ENCODE peak calls at places on chromosomes 2 and 18, in eight cellular contexts. One of them, this sample, is unnamed.

GRCh38 chr2:37619230-37619956 is 52.0 kb downstream of the CDC42EP3 start:
- DNase-seq in hepatocyte: no peak
- DNase-seq in kidney: no peak
- DNase-seq in cardiac fibroblast: no peak
- DNase-seq in neural progenitor cell: no peak
- DNase-seq in AG09309: no peak
- DNase-seq in OCI-LY7: no peak
- DNase-seq in IMR-90: no peak
- DNase-seq in this sample: no peak

GRCh38 chr2:172102858-172103359 is at the start of gene DLX2:
- DNase-seq in IMR-90: peak
- DNase-seq in OCI-LY7: peak
- DNase-seq in cardiac fibroblast: peak
- DNase-seq in kidney: peak
- DNase-seq in AG09309: no peak
- DNase-seq in hepatocyte: peak
- DNase-seq in neural progenitor cell: peak
- DNase-seq in this sample: peak

GRCh38 chr2:115374981-115375380 is 932.5 kb downstream of the DPP10 start:
- DNase-seq in hepatocyte: no peak
- DNase-seq in cardiac fibroblast: no peak
- DNase-seq in AG09309: no peak
- DNase-seq in kidney: no peak
- DNase-seq in OCI-LY7: no peak
- DNase-seq in neural progenitor cell: no peak
- DNase-seq in IMR-90: no peak
- DNase-seq in this sample: no peak

GRCh38 chr2:9391961-9392695 is 31.2 kb downstream of the ITGB1BP1 start:
- DNase-seq in kidney: no peak
- DNase-seq in OCI-LY7: no peak
- DNase-seq in neural progenitor cell: no peak
- DNase-seq in hepatocyte: no peak
- DNase-seq in cardiac fibroblast: no peak
- DNase-seq in IMR-90: no peak
- DNase-seq in AG09309: no peak
- DNase-seq in this sample: no peak

GRCh38 chr18:74013955-74014354 is 133.7 kb downstream of the FBXO15 start:
- DNase-seq in IMR-90: peak
- DNase-seq in OCI-LY7: no peak
- DNase-seq in neural progenitor cell: no peak
- DNase-seq in kidney: no peak
- DNase-seq in AG09309: peak
- DNase-seq in hepatocyte: no peak
- DNase-seq in cardiac fibroblast: peak
- DNase-seq in this sample: peak

GRCh38 chr2:6214471-6214870 is 522.3 kb downstream of the SOX11 start:
- DNase-seq in hepatocyte: no peak
- DNase-seq in OCI-LY7: peak
- DNase-seq in cardiac fibroblast: no peak
- DNase-seq in kidney: no peak
- DNase-seq in neural progenitor cell: peak
- DNase-seq in AG09309: no peak
- DNase-seq in IMR-90: no peak
- DNase-seq in this sample: no peak

GRCh38 chr18:22637787-22638186 is 220.1 kb upstream of the CTAGE1 start:
- DNase-seq in IMR-90: peak
- DNase-seq in hepatocyte: peak
- DNase-seq in neural progenitor cell: no peak
- DNase-seq in OCI-LY7: no peak
- DNase-seq in AG09309: peak
- DNase-seq in kidney: no peak
- DNase-seq in cardiac fibroblast: peak
- DNase-seq in this sample: peak

GRCh38 chr18:52826994-52827393 is 487.0 kb downstream of the DCC start:
- DNase-seq in OCI-LY7: no peak
- DNase-seq in IMR-90: no peak
- DNase-seq in AG09309: no peak
- DNase-seq in neural progenitor cell: no peak
- DNase-seq in hepatocyte: no peak
- DNase-seq in kidney: no peak
- DNase-seq in cardiac fibroblast: no peak
- DNase-seq in this sample: no peak

GRCh38 chr2:110173523-110173922 is 31.3 kb downstream of the NPHP1 start:
- DNase-seq in neural progenitor cell: no peak
- DNase-seq in hepatocyte: no peak
- DNase-seq in AG09309: no peak
- DNase-seq in IMR-90: peak
- DNase-seq in OCI-LY7: no peak
- DNase-seq in kidney: no peak
- DNase-seq in cardiac fibroblast: peak
- DNase-seq in this sample: no peak

GRCh38 chr2:20722592-20722991 is 55.6 kb downstream of the GDF7 start:
- DNase-seq in IMR-90: no peak
- DNase-seq in cardiac fibroblast: no peak
- DNase-seq in OCI-LY7: no peak
- DNase-seq in kidney: no peak
- DNase-seq in AG09309: no peak
- DNase-seq in hepatocyte: no peak
- DNase-seq in neural progenitor cell: no peak
- DNase-seq in this sample: no peak
- TF ChIP-seq CTCF in IMR-90: no peak
- TF ChIP-seq CTCF in cardiac fibroblast: no peak
- TF ChIP-seq CTCF in OCI-LY7: peak
- TF ChIP-seq CTCF in kidney: no peak
- TF ChIP-seq CTCF in AG09309: no peak
- TF ChIP-seq CTCF in hepatocyte: no peak
- TF ChIP-seq CTCF in neural progenitor cell: no peak
- TF ChIP-seq CTCF in this sample: no peak

DNA sequence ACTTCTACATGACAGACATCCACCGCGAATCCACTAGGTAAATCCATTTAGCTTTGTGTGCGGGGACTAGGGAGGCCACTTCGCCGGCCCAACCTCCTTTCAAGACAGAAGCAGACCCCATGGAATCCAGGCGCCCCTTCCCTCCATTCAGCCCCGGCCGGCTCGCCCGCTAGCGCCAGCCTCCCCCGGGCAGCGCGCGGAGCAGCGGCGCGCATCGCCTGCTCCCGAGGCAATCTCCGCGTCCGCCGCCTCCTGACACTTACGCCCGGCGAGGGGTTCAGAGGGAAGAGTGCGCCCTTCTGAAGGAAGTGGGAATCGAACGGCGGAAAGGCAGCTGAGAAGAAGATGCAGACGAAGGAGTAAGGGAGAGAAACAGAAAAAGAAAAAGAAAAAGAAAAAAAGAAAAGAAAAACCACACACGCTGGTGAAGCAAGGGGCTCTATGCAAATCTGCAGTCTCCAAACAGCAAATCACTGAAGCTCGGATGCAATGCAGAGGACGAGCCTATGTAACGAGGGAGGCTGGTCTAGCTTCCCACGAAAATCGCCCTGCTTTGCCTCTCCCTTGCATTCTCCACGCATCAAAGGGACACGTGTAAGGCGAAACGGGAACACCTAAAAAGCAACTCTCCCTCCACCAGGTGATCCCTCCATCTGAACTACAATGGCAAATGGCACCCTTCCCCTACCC is 684.4 kb downstream of the NRXN1 start:
- DNase-seq in hepatocyte: peak
- DNase-seq in OCI-LY7: no peak
- DNase-seq in kidney: no peak
- DNase-seq in cardiac fibroblast: no peak
- DNase-seq in neural progenitor cell: peak
- DNase-seq in AG09309: no peak
- DNase-seq in IMR-90: no peak
- DNase-seq in this sample: no peak
- H3K4me3 ChIP-seq in hepatocyte: peak
- H3K4me3 ChIP-seq in OCI-LY7: no peak
- H3K4me3 ChIP-seq in kidney: no peak
- H3K4me3 ChIP-seq in cardiac fibroblast: no peak
- H3K4me3 ChIP-seq in neural progenitor cell: peak
- H3K4me3 ChIP-seq in AG09309: no peak
- H3K4me3 ChIP-seq in IMR-90: no peak
- H3K4me3 ChIP-seq in this sample: no peak

DNA sequence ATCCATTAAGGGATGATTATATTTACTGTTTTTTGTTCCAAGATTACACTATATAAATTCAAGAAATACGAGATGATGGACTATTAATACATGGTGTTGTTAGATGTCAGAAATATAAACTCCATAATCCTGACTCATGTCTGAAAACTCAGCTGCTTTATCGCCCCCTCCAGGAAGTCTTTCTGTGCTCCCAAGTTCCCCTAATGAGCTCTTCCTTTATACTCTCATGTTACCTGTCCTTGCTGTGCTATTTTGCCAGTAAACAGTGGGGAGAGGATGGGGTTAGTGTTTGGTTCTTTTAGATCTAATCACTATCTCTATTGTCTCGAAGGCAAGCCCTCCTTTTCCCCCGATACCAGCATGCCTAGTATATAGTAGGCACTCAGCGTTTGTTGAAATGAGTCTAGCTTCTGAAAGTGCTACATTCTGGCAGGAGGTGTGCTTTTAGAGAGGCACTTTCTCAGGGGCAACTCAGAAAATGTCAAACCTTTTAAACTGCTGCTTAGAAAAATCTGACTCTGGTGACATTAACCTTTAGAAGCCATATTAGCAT is 21.4 kb upstream of the BARD1 start:
- DNase-seq in OCI-LY7: no peak
- DNase-seq in hepatocyte: peak
- DNase-seq in neural progenitor cell: peak
- DNase-seq in AG09309: no peak
- DNase-seq in cardiac fibroblast: peak
- DNase-seq in IMR-90: peak
- DNase-seq in kidney: no peak
- DNase-seq in this sample: no peak
- TF ChIP-seq CTCF in OCI-LY7: peak
- TF ChIP-seq CTCF in hepatocyte: peak
- TF ChIP-seq CTCF in neural progenitor cell: peak
- TF ChIP-seq CTCF in AG09309: peak
- TF ChIP-seq CTCF in cardiac fibroblast: peak
- TF ChIP-seq CTCF in IMR-90: peak
- TF ChIP-seq CTCF in kidney: no peak
- TF ChIP-seq CTCF in this sample: peak

DNA sequence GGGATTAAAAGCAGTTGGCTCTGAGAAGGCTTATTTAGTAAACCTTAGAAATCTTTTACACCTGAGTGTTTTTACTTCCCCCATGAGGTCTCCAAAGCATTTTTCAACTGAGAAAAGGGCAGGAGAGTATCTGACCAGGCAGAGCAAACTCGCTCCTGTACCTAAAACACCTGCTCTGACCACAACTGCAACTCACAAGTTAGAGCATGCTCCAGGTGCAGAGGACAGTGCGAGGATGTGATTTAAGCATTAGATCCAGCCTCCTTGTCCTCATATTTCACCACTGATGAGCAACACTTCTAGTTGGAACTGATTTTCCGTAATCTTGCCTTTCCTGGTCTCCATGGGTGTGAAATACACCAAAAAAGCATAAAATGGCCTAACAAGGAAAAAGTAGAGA is 34.5 kb upstream of the TBC1D8 start:
- DNase-seq in hepatocyte: no peak
- DNase-seq in cardiac fibroblast: no peak
- DNase-seq in neural progenitor cell: no peak
- DNase-seq in AG09309: no peak
- DNase-seq in IMR-90: no peak
- DNase-seq in OCI-LY7: peak
- DNase-seq in kidney: no peak
- DNase-seq in this sample: no peak
- H3K4me3 ChIP-seq in hepatocyte: no peak
- H3K4me3 ChIP-seq in cardiac fibroblast: no peak
- H3K4me3 ChIP-seq in neural progenitor cell: no peak
- H3K4me3 ChIP-seq in AG09309: no peak
- H3K4me3 ChIP-seq in IMR-90: no peak
- H3K4me3 ChIP-seq in OCI-LY7: no peak
- H3K4me3 ChIP-seq in kidney: no peak
- H3K4me3 ChIP-seq in this sample: no peak

DNA sequence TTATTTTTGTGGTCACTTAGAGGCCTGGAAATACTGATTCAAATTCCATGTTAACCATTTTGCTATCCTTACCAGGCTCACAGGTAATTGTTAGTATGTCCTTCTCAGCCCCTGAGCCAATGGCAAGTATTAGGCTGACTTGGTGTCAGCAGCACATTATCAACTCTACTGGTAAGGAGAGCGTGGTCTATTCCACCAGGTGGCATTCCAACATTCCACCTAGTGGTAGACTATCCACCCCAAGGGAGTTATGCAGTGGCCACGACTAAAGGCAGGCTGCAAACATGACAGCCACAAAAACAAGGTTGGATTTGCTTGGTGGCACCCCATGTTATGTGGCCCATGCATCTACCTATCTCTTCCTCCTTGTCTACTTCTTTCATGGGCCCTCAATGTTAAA is 31.8 kb upstream of the GCC2 start:
- DNase-seq in AG09309: no peak
- DNase-seq in neural progenitor cell: no peak
- DNase-seq in kidney: no peak
- DNase-seq in hepatocyte: no peak
- DNase-seq in IMR-90: no peak
- DNase-seq in cardiac fibroblast: no peak
- DNase-seq in OCI-LY7: peak
- DNase-seq in this sample: no peak
- TF ChIP-seq CTCF in AG09309: no peak
- TF ChIP-seq CTCF in neural progenitor cell: no peak
- TF ChIP-seq CTCF in kidney: peak
- TF ChIP-seq CTCF in hepatocyte: peak
- TF ChIP-seq CTCF in IMR-90: no peak
- TF ChIP-seq CTCF in cardiac fibroblast: no peak
- TF ChIP-seq CTCF in OCI-LY7: peak
- TF ChIP-seq CTCF in this sample: no peak

GRCh38 chr2:21371499-21372003 is 247.8 kb downstream of the TDRD15 start:
- DNase-seq in OCI-LY7: no peak
- DNase-seq in cardiac fibroblast: no peak
- DNase-seq in IMR-90: no peak
- DNase-seq in AG09309: no peak
- DNase-seq in neural progenitor cell: no peak
- DNase-seq in hepatocyte: no peak
- DNase-seq in kidney: no peak
- DNase-seq in this sample: no peak
- H3K4me3 ChIP-seq in OCI-LY7: no peak
- H3K4me3 ChIP-seq in cardiac fibroblast: no peak
- H3K4me3 ChIP-seq in IMR-90: no peak
- H3K4me3 ChIP-seq in AG09309: no peak
- H3K4me3 ChIP-seq in neural progenitor cell: no peak
- H3K4me3 ChIP-seq in hepatocyte: no peak
- H3K4me3 ChIP-seq in kidney: no peak
- H3K4me3 ChIP-seq in this sample: no peak

GRCh38 chr2:169911119-169911518 is 83.9 kb downstream of the UBR3 start:
- DNase-seq in kidney: no peak
- DNase-seq in AG09309: no peak
- DNase-seq in hepatocyte: no peak
- DNase-seq in cardiac fibroblast: no peak
- DNase-seq in neural progenitor cell: no peak
- DNase-seq in OCI-LY7: no peak
- DNase-seq in IMR-90: no peak
- DNase-seq in this sample: no peak
- TF ChIP-seq CTCF in kidney: no peak
- TF ChIP-seq CTCF in AG09309: no peak
- TF ChIP-seq CTCF in hepatocyte: no peak
- TF ChIP-seq CTCF in cardiac fibroblast: no peak
- TF ChIP-seq CTCF in neural progenitor cell: no peak
- TF ChIP-seq CTCF in OCI-LY7: no peak
- TF ChIP-seq CTCF in IMR-90: no peak
- TF ChIP-seq CTCF in this sample: no peak

GRCh38 chr18:68713131-68713530 is 1.8 kb downstream of the TMX3 start:
- DNase-seq in neural progenitor cell: no peak
- DNase-seq in cardiac fibroblast: no peak
- DNase-seq in AG09309: no peak
- DNase-seq in OCI-LY7: peak
- DNase-seq in IMR-90: no peak
- DNase-seq in kidney: peak
- DNase-seq in hepatocyte: no peak
- DNase-seq in this sample: no peak
- H3K4me3 ChIP-seq in neural progenitor cell: peak
- H3K4me3 ChIP-seq in cardiac fibroblast: no peak
- H3K4me3 ChIP-seq in AG09309: no peak
- H3K4me3 ChIP-seq in OCI-LY7: peak
- H3K4me3 ChIP-seq in IMR-90: no peak
- H3K4me3 ChIP-seq in kidney: no peak
- H3K4me3 ChIP-seq in hepatocyte: no peak
- H3K4me3 ChIP-seq in this sample: no peak